ENCODE peak calls at places on chromosomes 11 and 22, in ten cellular contexts. C is caudate nucleus; J is Peyer's patch; V is naive thymus-derived CD8-positive, alpha-beta T cell; P is mucosa of gallbladder; Y is hypothalamus; D is psoas muscle; X is left cardiac atrium; L is stimulated activated CD8-positive, alpha-beta memory T cell treated with anti-CD3 and anti-CD28 coated beads, Interleukin-15, amount 100 ng/mL, for 24 hours; R is fibroblast of the conjunctiva. E is an unnamed sample.

GRCh38 chr11:130315354-130315970 is 745 bp upstream of the ZBTB44 start:
- DNase-seq in C (peak), J (peak), V (peak), P (peak), Y (peak), D (peak), X (peak), L (peak), R (no peak), E (no peak)

GRCh38 chr11:36195496-36196346 is 93.5 kb downstream of the COMMD9 start:
- DNase-seq in C (no peak), J (no peak), V (no peak), P (no peak), Y (no peak), D (no peak), X (no peak), L (no peak), R (peak), E (peak)

GRCh38 chr11:1946812-1947480 is at the start of gene MRPL23:
- DNase-seq in C (no peak), J (no peak), V (peak), P (no peak), Y (no peak), D (peak), X (no peak), L (peak), R (no peak), E (no peak)

GRCh38 chr11:76236092-76237026 is 30.1 kb upstream of the WNT11 start:
- DNase-seq in C (peak), J (no peak), V (no peak), P (peak), Y (no peak), D (peak), X (peak), L (peak), R (peak), E (no peak)

GRCh38 chr11:126231725-126232459 is 20.3 kb downstream of the FAM118B start:
- DNase-seq in C (no peak), J (no peak), V (no peak), P (no peak), Y (no peak), D (no peak), X (no peak), L (no peak), R (peak), E (peak)

GRCh38 chr11:6443269-6444003 is 2.6 kb upstream of the HPX start:
- DNase-seq in C (peak), J (peak), V (peak), P (peak), Y (peak), D (peak), X (peak), L (peak), R (no peak), E (peak)

GRCh38 chr22:49657275-49657973 is 170.2 kb downstream of the BRD1 start:
- DNase-seq in C (no peak), J (peak), V (peak), P (peak), Y (no peak), D (peak), X (peak), L (peak), R (no peak), E (no peak)

GRCh38 chr22:44597616-44598015 is 99.6 kb upstream of the RTL6 start:
- DNase-seq in C (no peak), J (no peak), V (no peak), P (no peak), Y (no peak), D (no peak), X (no peak), L (no peak), R (no peak), E (peak)

GRCh38 chr11:128434411-128434810 is 152.9 kb downstream of the ETS1 start:
- DNase-seq in C (no peak), J (no peak), V (no peak), P (no peak), Y (no peak), D (no peak), X (no peak), L (no peak), R (no peak), E (no peak)

GRCh38 chr22:44012172-44012571 is 11.9 kb upstream of the PARVB start:
- DNase-seq in C (no peak), J (no peak), V (no peak), P (no peak), Y (no peak), D (no peak), X (no peak), L (no peak), R (no peak), E (no peak)

GRCh38 chr11:116731097-116731761 is 41.6 kb downstream of the BUD13 start:
- DNase-seq in C (peak), J (no peak), V (no peak), P (no peak), Y (peak), D (no peak), X (no peak), L (no peak), R (peak), E (no peak)

GRCh38 chr22:28341001-28341400 is 338.6 kb downstream of the TTC28 start:
- DNase-seq in C (no peak), J (no peak), V (no peak), P (no peak), Y (no peak), D (no peak), X (no peak), L (no peak), R (no peak), E (no peak)

GRCh38 chr11:22304337-22304961 is 33.7 kb upstream of the SLC17A6 start:
- DNase-seq in C (no peak), J (no peak), V (no peak), P (no peak), Y (no peak), D (no peak), X (no peak), L (no peak), R (peak), E (no peak)

GRCh38 chr22:29011200-29011867 is 50.3 kb downstream of the C22orf31 start:
- DNase-seq in C (peak), J (peak), V (no peak), P (peak), Y (peak), D (no peak), X (no peak), L (no peak), R (no peak), E (no peak)

GRCh38 chr11:77510095-77510494 is 36.2 kb upstream of the PAK1 start:
- DNase-seq in C (no peak), J (no peak), V (no peak), P (no peak), Y (no peak), D (no peak), X (no peak), L (no peak), R (no peak), E (no peak)

E was measured in skeletal muscle cell.